ENCODE peak calls at places on chromosomes 7 and 10, in seven cellular contexts. K is natural killer cell, G is PC-9, W is GM13977, N is cardiac muscle cell, Q is bronchial epithelial cell, Y is brain microvascular endothelial cell. X is an unnamed sample.

GRCh38 chr10:71729023-71729649 is 9.6 kb upstream of the C10orf105 start:
- DNase-seq in G (peak), N (no peak), K (no peak), W (no peak), Q (peak), Y (no peak), X (no peak)

GRCh38 chr7:91169819-91170218 is 94.4 kb upstream of the FZD1 start:
- DNase-seq in G (no peak), Q (no peak), Y (no peak), N (peak), K (no peak), W (no peak), X (no peak)

GRCh38 chr10:47238331-47239095 is 61.5 kb upstream of the GDF10 start:
- DNase-seq in G (no peak), K (no peak), W (no peak), Q (no peak), Y (no peak), N (no peak), X (no peak)

GRCh38 chr7:29885626-29886025 is 79.3 kb downstream of the WIPF3 start:
- DNase-seq in G (no peak), Q (no peak), Y (no peak), W (no peak), K (no peak), N (no peak), X (no peak)

GRCh38 chr7:52273685-52274610 is 761.5 kb upstream of the POM121L12 start:
- DNase-seq in K (no peak), W (no peak), Q (no peak), G (no peak), Y (no peak), N (no peak), X (no peak)

GRCh38 chr10:133355266-133355665 is 2.6 kb downstream of the FUOM start:
- DNase-seq in N (no peak), G (no peak), W (no peak), K (no peak), Q (no peak), Y (no peak), X (no peak)

GRCh38 chr7:127644484-127644883 is 7.5 kb upstream of the SND1 start:
- DNase-seq in W (no peak), N (no peak), Y (no peak), Q (no peak), K (no peak), G (no peak), X (no peak)

GRCh38 chr7:78284945-78285344 is 486.4 kb downstream of the PHTF2 start:
- DNase-seq in K (no peak), W (no peak), Q (no peak), N (no peak), Y (no peak), G (no peak), X (no peak)

GRCh38 chr7:116446179-116446855 is 53.2 kb upstream of the CAV2 start:
- DNase-seq in Q (no peak), G (no peak), N (no peak), W (no peak), K (no peak), Y (peak), X (no peak)

GRCh38 chr7:107882766-107883165 is 8.2 kb upstream of the DLD start:
- DNase-seq in N (no peak), G (no peak), Q (no peak), Y (no peak), W (no peak), K (no peak), X (no peak)

GRCh38 chr7:20958474-20958873 is 171.8 kb upstream of the SP8 start:
- DNase-seq in G (no peak), N (no peak), W (no peak), Q (no peak), K (no peak), Y (no peak), X (no peak)

GRCh38 chr10:59905735-59906416 is 480 bp downstream of the CCDC6 start:
- DNase-seq in W (no peak), G (no peak), N (no peak), K (no peak), Y (no peak), Q (no peak), X (no peak)

GRCh38 chr10:10332786-10333185 is 684.9 kb upstream of the CELF2 start:
- DNase-seq in K (no peak), Y (no peak), N (no peak), Q (no peak), W (peak), G (no peak), X (no peak)

GRCh38 chr10:76072384-76072783 is 641.0 kb downstream of the LRMDA start:
- DNase-seq in Y (no peak), W (no peak), N (no peak), K (no peak), G (no peak), Q (no peak), X (no peak)

GRCh38 chr7:146966274-146966673 is 849.7 kb downstream of the CNTNAP2 start:
- DNase-seq in K (no peak), Y (no peak), W (no peak), Q (no peak), G (no peak), N (no peak), X (no peak)

GRCh38 chr10:60485025-60485424 is 95.3 kb upstream of the ANK3 start:
- DNase-seq in K (no peak), N (no peak), Y (no peak), Q (no peak), W (no peak), G (no peak), X (no peak)

GRCh38 chr7:64516451-64516850 is 46.4 kb downstream of the ZNF680 start:
- DNase-seq in Q (no peak), W (no peak), Y (no peak), N (no peak), G (no peak), K (no peak), X (no peak)

GRCh38 chr7:112790651-112790973 is 419 bp upstream of the TMEM168 start:
- DNase-seq in G (no peak), Y (no peak), Q (peak), K (no peak), N (no peak), W (peak), X (no peak)

GRCh38 chr10:75465110-75465509 is 33.7 kb downstream of the LRMDA start:
- DNase-seq in Y (no peak), W (no peak), N (no peak), Q (peak), G (no peak), K (no peak), X (no peak)

GRCh38 chr10:42962120-42962901 is 114.6 kb upstream of the RET start:
- DNase-seq in W (no peak), Y (no peak), N (no peak), K (peak), Q (no peak), G (no peak), X (no peak)

GRCh38 chr10:75951627-75952026 is 520.2 kb downstream of the LRMDA start:
- DNase-seq in N (no peak), Q (no peak), W (no peak), G (no peak), Y (no peak), K (no peak), X (no peak)

GRCh38 chr10:115001506-115002381 is 63.7 kb downstream of the TRUB1 start:
- DNase-seq in N (no peak), K (no peak), G (no peak), W (no peak), Q (no peak), Y (no peak), X (peak)

GRCh38 chr10:42983595-42983990 is 93.3 kb upstream of the RET start:
- DNase-seq in G (no peak), K (no peak), Q (no peak), W (no peak), N (no peak), Y (no peak), X (no peak)

GRCh38 chr10:13352519-13352918 is 4.4 kb upstream of the SEPHS1 start:
- DNase-seq in N (peak), G (no peak), K (no peak), W (peak), Q (no peak), Y (no peak), X (no peak)

GRCh38 chr10:128362514-128362913 is 236.3 kb upstream of the MKI67 start:
- DNase-seq in G (no peak), K (no peak), W (no peak), N (no peak), Q (no peak), Y (no peak), X (no peak)

GRCh38 chr10:73744690-73744994 is 470 bp downstream of the SEC24C start:
- DNase-seq in G (no peak), K (no peak), W (no peak), N (peak), Y (peak), Q (peak), X (peak)

GRCh38 chr7:22002731-22003130 is 57.0 kb upstream of the CDCA7L start:
- DNase-seq in Y (no peak), Q (peak), K (no peak), N (no peak), W (no peak), G (no peak), X (no peak)

GRCh38 chr10:69744971-69745370 is 56.7 kb upstream of the COL13A1 start:
- DNase-seq in G (no peak), K (no peak), Y (no peak), N (no peak), Q (peak), W (no peak), X (no peak)

GRCh38 chr10:69741252-69741651 is 60.5 kb upstream of the COL13A1 start:
- DNase-seq in W (no peak), Y (no peak), G (no peak), K (no peak), Q (no peak), N (no peak), X (no peak)

GRCh38 chr10:69741671-69742355 is 59.9 kb upstream of the COL13A1 start:
- DNase-seq in N (no peak), K (no peak), G (no peak), Y (no peak), W (no peak), Q (no peak), X (no peak)

GRCh38 chr10:69742356-69742695 is 59.4 kb upstream of the COL13A1 start:
- DNase-seq in N (no peak), Q (no peak), K (no peak), G (no peak), Y (no peak), W (no peak), X (no peak)

DNA sequence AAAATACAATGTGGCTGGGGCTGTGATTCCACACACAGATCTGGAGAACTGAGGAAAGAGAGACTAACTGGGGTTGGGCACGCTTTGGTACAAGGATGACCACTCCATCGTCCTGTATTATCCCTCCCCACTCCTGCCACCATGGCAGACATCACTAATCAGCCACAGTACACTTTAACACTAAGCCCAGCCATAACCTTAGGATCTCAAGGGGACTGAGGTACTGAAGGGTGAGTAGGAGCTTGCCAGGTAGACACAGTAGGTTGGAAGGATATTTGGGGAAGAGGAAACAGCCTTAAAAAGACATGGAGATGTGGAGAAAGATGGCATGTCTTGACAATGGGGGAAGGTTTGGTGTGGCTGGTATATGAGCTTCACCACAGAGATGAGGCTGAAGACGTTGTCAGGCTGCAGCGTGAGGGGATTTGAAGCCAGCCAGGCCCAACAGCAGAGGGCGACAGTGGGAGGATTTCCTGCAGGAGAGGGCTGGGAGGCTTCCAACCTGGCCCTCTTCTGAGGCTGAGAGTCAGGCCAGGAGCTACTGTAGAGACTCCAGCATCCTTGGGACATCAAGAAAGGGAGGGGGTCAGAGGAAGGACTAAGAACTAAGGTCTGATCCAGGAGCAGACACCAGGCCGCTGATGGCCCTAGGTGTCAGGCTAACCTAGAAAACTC is 58.6 kb upstream of the COL13A1 start:
- DNase-seq in G (no peak), W (no peak), Q (no peak), K (no peak), N (peak), Y (peak), X (no peak)
- TF ChIP-seq CTCF in G (peak), W (peak), Q (peak), K (no peak), N (peak), Y (peak), X (peak)

GRCh38 chr7:134962270-134962669 is 24.0 kb upstream of the AGBL3 start:
- DNase-seq in G (no peak), N (no peak), K (no peak), W (no peak), Q (no peak), Y (no peak), X (no peak)
- TF ChIP-seq CTCF in G (peak), N (no peak), K (no peak), W (no peak), Q (no peak), Y (no peak), X (no peak)

GRCh38 chr7:1544896-1545416 is 11.0 kb downstream of the TMEM184A start:
- DNase-seq in W (no peak), G (no peak), Q (no peak), N (no peak), K (no peak), Y (no peak), X (no peak)
- TF ChIP-seq CTCF in W (no peak), G (no peak), Q (no peak), N (no peak), K (no peak), Y (no peak), X (no peak)

GRCh38 chr7:6106140-6106904 is 75.1 kb downstream of the ANKRD61 start:
- DNase-seq in N (no peak), Y (peak), G (peak), K (no peak), W (peak), Q (peak), X (peak)
- TF ChIP-seq CTCF in N (peak), Y (peak), G (no peak), K (no peak), W (no peak), Q (peak), X (peak)

DNA sequence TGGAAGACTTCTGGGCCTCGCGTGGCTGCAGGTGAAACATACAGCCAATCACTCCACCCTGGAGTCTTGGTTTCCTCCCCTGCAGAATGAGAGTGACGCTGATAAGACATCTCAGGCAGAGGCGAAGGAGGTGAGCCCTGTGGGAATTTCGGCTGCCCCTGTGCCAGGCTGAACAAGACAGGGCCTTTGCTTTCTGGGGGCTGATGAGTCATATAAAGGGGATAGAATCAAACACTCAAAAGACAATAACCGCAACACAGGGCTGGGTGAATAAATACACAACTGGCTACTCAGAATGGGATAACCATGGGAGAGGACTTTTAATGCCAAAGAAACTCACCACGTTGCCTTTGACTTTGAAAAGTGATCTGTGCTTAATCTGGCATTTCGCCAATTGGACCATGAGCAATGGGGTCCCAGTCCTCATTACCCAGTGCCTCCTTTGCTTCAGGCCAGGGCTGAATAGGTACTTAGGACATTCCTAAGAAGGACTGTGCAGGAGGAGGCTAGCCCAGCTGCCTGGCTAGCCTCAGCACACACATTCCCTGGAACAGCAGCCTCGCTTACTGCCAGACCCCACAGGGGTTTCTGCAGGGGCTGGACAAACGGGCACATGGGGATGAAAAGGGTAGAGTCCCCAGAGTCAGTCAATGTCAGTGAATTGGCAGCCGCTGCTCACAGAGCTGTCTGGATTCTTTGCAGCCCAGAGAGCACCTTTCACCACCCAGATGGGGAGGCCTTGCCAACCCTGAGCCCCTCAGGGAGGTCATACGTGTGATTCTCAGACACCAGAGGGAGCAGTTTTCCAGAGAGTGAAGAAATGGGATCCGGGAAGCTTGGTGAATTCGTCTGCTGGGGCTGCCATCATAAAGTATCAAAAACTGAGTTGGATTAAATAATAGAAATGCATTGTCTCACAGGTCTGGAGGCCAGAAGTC is 143.5 kb downstream of the KCNMA1 start:
- DNase-seq in Y (no peak), N (peak), W (no peak), G (no peak), Q (peak), K (no peak), X (peak)
- TF ChIP-seq CTCF in Y (peak), N (peak), W (peak), G (peak), Q (peak), K (no peak), X (peak)

GRCh38 chr7:1441615-1442354 is 17.5 kb downstream of the MICALL2 start:
- DNase-seq in K (no peak), N (no peak), W (no peak), Q (no peak), G (no peak), Y (no peak), X (no peak)
- TF ChIP-seq CTCF in K (no peak), N (no peak), W (no peak), Q (no peak), G (no peak), Y (no peak), X (no peak)

GRCh38 chr7:42071372-42072261 is 165.4 kb downstream of the GLI3 start:
- DNase-seq in W (no peak), N (peak), Q (peak), G (no peak), Y (no peak), K (no peak), X (peak)
- TF ChIP-seq CTCF in W (no peak), N (peak), Q (peak), G (no peak), Y (peak), K (no peak), X (peak)

DNA sequence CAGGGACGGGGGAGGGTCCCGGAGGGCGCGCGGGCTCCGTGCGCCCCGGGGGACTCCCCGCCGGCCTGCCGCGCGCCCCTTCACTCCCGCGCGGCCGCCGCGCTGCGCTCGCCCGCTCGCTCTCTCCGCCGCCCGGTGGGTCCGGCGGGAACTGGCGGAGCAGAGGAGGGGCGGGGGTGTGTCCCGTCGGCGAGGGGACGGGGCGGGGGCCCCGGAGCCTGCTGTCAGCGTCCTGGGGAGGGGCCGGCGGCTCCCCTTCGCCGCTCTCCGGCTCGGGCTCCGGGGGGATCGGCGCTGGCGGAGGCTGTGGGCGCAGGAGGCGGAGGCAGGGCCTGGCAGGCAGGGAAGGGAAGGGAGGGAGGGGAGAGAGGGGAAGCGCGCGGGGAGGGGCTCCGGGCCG is at the start of gene SH3PXD2A:
- DNase-seq in Y (no peak), G (peak), W (peak), K (no peak), Q (no peak), N (peak), X (peak)
- TF ChIP-seq CTCF in Y (no peak), G (no peak), W (no peak), K (no peak), Q (no peak), N (no peak), X (peak)

GRCh38 chr10:119399466-119399865 is 143.1 kb downstream of the RGS10 start:
- DNase-seq in G (no peak), Y (no peak), W (no peak), N (no peak), K (no peak), Q (no peak), X (no peak)
- TF ChIP-seq CTCF in G (no peak), Y (no peak), W (no peak), N (no peak), K (no peak), Q (no peak), X (no peak)

X was measured in astrocyte of the spinal cord.